ENCODE peak calls at places on chromosomes 4 and X, in nine cellular contexts. One of them, this sample, is unnamed.

GRCh38 chr4:42119916-42120315 is 32.5 kb downstream of the BEND4 start:
- DNase-seq in hepatocyte: no peak
- DNase-seq in A549: no peak
- DNase-seq in astrocyte: no peak
- DNase-seq in RWPE2: no peak
- DNase-seq in neuronal stem cell: no peak
- DNase-seq in breast epithelium: no peak
- DNase-seq in lower lobe of right lung: no peak
- DNase-seq in effector memory CD4-positive, alpha-beta T cell: no peak
- DNase-seq in this sample: no peak

GRCh38 chr4:41865306-41865980 is 69.8 kb upstream of the TMEM33 start:
- DNase-seq in lower lobe of right lung: no peak
- DNase-seq in breast epithelium: no peak
- DNase-seq in effector memory CD4-positive, alpha-beta T cell: no peak
- DNase-seq in RWPE2: no peak
- DNase-seq in astrocyte: no peak
- DNase-seq in neuronal stem cell: no peak
- DNase-seq in A549: no peak
- DNase-seq in hepatocyte: no peak
- DNase-seq in this sample: no peak

GRCh38 chr4:14520171-14520570 is 482.1 kb upstream of the CPEB2 start:
- DNase-seq in breast epithelium: no peak
- DNase-seq in hepatocyte: peak; percentile 7
- DNase-seq in RWPE2: no peak
- DNase-seq in A549: no peak
- DNase-seq in astrocyte: no peak
- DNase-seq in effector memory CD4-positive, alpha-beta T cell: no peak
- DNase-seq in lower lobe of right lung: no peak
- DNase-seq in neuronal stem cell: no peak
- DNase-seq in this sample: no peak

GRCh38 chr4:8332038-8332857 is 62.7 kb downstream of the HTRA3 start:
- DNase-seq in effector memory CD4-positive, alpha-beta T cell: no peak
- DNase-seq in neuronal stem cell: no peak
- DNase-seq in astrocyte: no peak
- DNase-seq in A549: no peak
- DNase-seq in lower lobe of right lung: peak; percentile 34
- DNase-seq in RWPE2: peak; percentile 34
- DNase-seq in hepatocyte: no peak
- DNase-seq in breast epithelium: no peak
- DNase-seq in this sample: peak; percentile 40

GRCh38 chrX:17567173-17567572 is 170.1 kb upstream of the SCML1 start:
- DNase-seq in astrocyte: peak; percentile 59
- DNase-seq in neuronal stem cell: no peak
- DNase-seq in lower lobe of right lung: no peak
- DNase-seq in breast epithelium: no peak
- DNase-seq in hepatocyte: no peak
- DNase-seq in RWPE2: no peak
- DNase-seq in effector memory CD4-positive, alpha-beta T cell: no peak
- DNase-seq in A549: no peak
- DNase-seq in this sample: no peak

GRCh38 chr4:188178276-188178675 is 39.0 kb downstream of the TRIML1 start:
- DNase-seq in effector memory CD4-positive, alpha-beta T cell: no peak
- DNase-seq in breast epithelium: no peak
- DNase-seq in lower lobe of right lung: no peak
- DNase-seq in hepatocyte: no peak
- DNase-seq in neuronal stem cell: no peak
- DNase-seq in A549: no peak
- DNase-seq in RWPE2: no peak
- DNase-seq in astrocyte: no peak
- DNase-seq in this sample: no peak

GRCh38 chrX:119374736-119375135 is 24.4 kb upstream of the SLC25A43 start:
- DNase-seq in neuronal stem cell: no peak
- DNase-seq in hepatocyte: no peak
- DNase-seq in lower lobe of right lung: no peak
- DNase-seq in effector memory CD4-positive, alpha-beta T cell: no peak
- DNase-seq in A549: peak; percentile 33
- DNase-seq in breast epithelium: no peak
- DNase-seq in astrocyte: peak; percentile 53
- DNase-seq in RWPE2: no peak
- DNase-seq in this sample: no peak

GRCh38 chr4:128006592-128006991 is 41.4 kb downstream of the ABHD18 start:
- DNase-seq in RWPE2: no peak
- DNase-seq in neuronal stem cell: no peak
- DNase-seq in effector memory CD4-positive, alpha-beta T cell: no peak
- DNase-seq in lower lobe of right lung: no peak
- DNase-seq in hepatocyte: no peak
- DNase-seq in astrocyte: peak; percentile 12
- DNase-seq in A549: no peak
- DNase-seq in breast epithelium: no peak
- DNase-seq in this sample: no peak

GRCh38 chr4:76311896-76312331 is 5.4 kb downstream of the STBD1 start:
- DNase-seq in effector memory CD4-positive, alpha-beta T cell: no peak
- DNase-seq in astrocyte: no peak
- DNase-seq in RWPE2: no peak
- DNase-seq in A549: no peak
- DNase-seq in breast epithelium: no peak
- DNase-seq in lower lobe of right lung: no peak
- DNase-seq in hepatocyte: peak; percentile 34
- DNase-seq in neuronal stem cell: no peak
- DNase-seq in this sample: no peak

GRCh38 chr4:6693274-6694176 is at the start of gene S100P:
- DNase-seq in breast epithelium: no peak
- DNase-seq in astrocyte: no peak
- DNase-seq in neuronal stem cell: no peak
- DNase-seq in RWPE2: no peak
- DNase-seq in lower lobe of right lung: no peak
- DNase-seq in effector memory CD4-positive, alpha-beta T cell: no peak
- DNase-seq in hepatocyte: peak; percentile 63
- DNase-seq in A549: peak; percentile 67
- DNase-seq in this sample: no peak

GRCh38 chr4:26326791-26327190 is 6.0 kb downstream of the RBPJ start:
- DNase-seq in effector memory CD4-positive, alpha-beta T cell: no peak
- DNase-seq in lower lobe of right lung: no peak
- DNase-seq in A549: no peak
- DNase-seq in breast epithelium: no peak
- DNase-seq in astrocyte: peak; percentile 99
- DNase-seq in neuronal stem cell: no peak
- DNase-seq in RWPE2: no peak
- DNase-seq in hepatocyte: no peak
- DNase-seq in this sample: no peak

GRCh38 chrX:153768311-153769157 is 4.5 kb downstream of the PLXNB3 start:
- DNase-seq in neuronal stem cell: no peak
- DNase-seq in A549: no peak
- DNase-seq in RWPE2: no peak
- DNase-seq in hepatocyte: no peak
- DNase-seq in effector memory CD4-positive, alpha-beta T cell: no peak
- DNase-seq in astrocyte: no peak
- DNase-seq in lower lobe of right lung: peak; percentile 21
- DNase-seq in breast epithelium: no peak
- DNase-seq in this sample: peak; percentile 60

GRCh38 chr4:1323635-1324442 is 23.2 kb upstream of the UVSSA start:
- DNase-seq in neuronal stem cell: no peak
- DNase-seq in RWPE2: peak; percentile 77
- DNase-seq in lower lobe of right lung: no peak
- DNase-seq in astrocyte: peak; percentile 99
- DNase-seq in effector memory CD4-positive, alpha-beta T cell: no peak
- DNase-seq in breast epithelium: no peak
- DNase-seq in A549: peak; percentile 72
- DNase-seq in hepatocyte: no peak
- DNase-seq in this sample: peak; percentile 33

GRCh38 chrX:20594985-20595384 is 328.3 kb upstream of the RPS6KA3 start:
- DNase-seq in breast epithelium: no peak
- DNase-seq in RWPE2: no peak
- DNase-seq in astrocyte: peak; percentile 14
- DNase-seq in hepatocyte: no peak
- DNase-seq in neuronal stem cell: peak; percentile 0
- DNase-seq in A549: peak; percentile 9
- DNase-seq in effector memory CD4-positive, alpha-beta T cell: no peak
- DNase-seq in lower lobe of right lung: no peak
- DNase-seq in this sample: no peak

GRCh38 chr4:67521506-67521905 is 23.8 kb downstream of the CENPC start:
- DNase-seq in astrocyte: no peak
- DNase-seq in lower lobe of right lung: no peak
- DNase-seq in hepatocyte: no peak
- DNase-seq in breast epithelium: no peak
- DNase-seq in effector memory CD4-positive, alpha-beta T cell: no peak
- DNase-seq in A549: no peak
- DNase-seq in RWPE2: no peak
- DNase-seq in neuronal stem cell: no peak
- DNase-seq in this sample: no peak

GRCh38 chrX:9493936-9494335 is 29.1 kb downstream of the TBL1X start:
- DNase-seq in neuronal stem cell: no peak
- DNase-seq in RWPE2: no peak
- DNase-seq in hepatocyte: no peak
- DNase-seq in A549: no peak
- DNase-seq in lower lobe of right lung: no peak
- DNase-seq in breast epithelium: no peak
- DNase-seq in astrocyte: peak; percentile 3
- DNase-seq in effector memory CD4-positive, alpha-beta T cell: no peak
- DNase-seq in this sample: no peak

GRCh38 chrX:45771114-45771513 is 570.4 kb upstream of the DIPK2B start:
- DNase-seq in effector memory CD4-positive, alpha-beta T cell: no peak
- DNase-seq in lower lobe of right lung: no peak
- DNase-seq in RWPE2: peak; percentile 55
- DNase-seq in breast epithelium: no peak
- DNase-seq in A549: peak; percentile 82
- DNase-seq in astrocyte: peak; percentile 93
- DNase-seq in hepatocyte: peak; percentile 68
- DNase-seq in neuronal stem cell: no peak
- DNase-seq in this sample: peak; percentile 12
- H3K4me1 ChIP-seq in effector memory CD4-positive, alpha-beta T cell: peaks cover 10% of the 10 kb centered on the region
- H3K4me1 ChIP-seq in lower lobe of right lung: peaks cover 27% of the 10 kb centered on the region
- H3K4me1 ChIP-seq in RWPE2: peaks cover 41% of the 10 kb centered on the region
- H3K4me1 ChIP-seq in breast epithelium: peaks cover 5% of the 10 kb centered on the region
- H3K4me1 ChIP-seq in A549: peaks cover 64% of the 10 kb centered on the region
- H3K4me1 ChIP-seq in astrocyte: peaks cover 37% of the 10 kb centered on the region
- H3K4me1 ChIP-seq in hepatocyte: peaks cover 9% of the 10 kb centered on the region
- H3K4me1 ChIP-seq in neuronal stem cell: peaks cover 3% of the 10 kb centered on the region
- H3K4me1 ChIP-seq in this sample: no peaks in the 10 kb centered on the region

GRCh38 chr4:80091688-80092087 is 18.7 kb upstream of the ANTXR2 start:
- DNase-seq in RWPE2: no peak
- DNase-seq in lower lobe of right lung: no peak
- DNase-seq in effector memory CD4-positive, alpha-beta T cell: no peak
- DNase-seq in hepatocyte: no peak
- DNase-seq in neuronal stem cell: no peak
- DNase-seq in A549: no peak
- DNase-seq in breast epithelium: no peak
- DNase-seq in astrocyte: no peak
- DNase-seq in this sample: no peak

GRCh38 chr4:80092847-80093246 is 19.8 kb upstream of the ANTXR2 start:
- DNase-seq in lower lobe of right lung: no peak
- DNase-seq in neuronal stem cell: no peak
- DNase-seq in effector memory CD4-positive, alpha-beta T cell: no peak
- DNase-seq in astrocyte: no peak
- DNase-seq in breast epithelium: no peak
- DNase-seq in A549: no peak
- DNase-seq in hepatocyte: no peak
- DNase-seq in RWPE2: no peak
- DNase-seq in this sample: no peak

GRCh38 chr4:80091184-80091583 is 18.2 kb upstream of the ANTXR2 start:
- DNase-seq in effector memory CD4-positive, alpha-beta T cell: no peak
- DNase-seq in hepatocyte: no peak
- DNase-seq in RWPE2: no peak
- DNase-seq in A549: no peak
- DNase-seq in neuronal stem cell: no peak
- DNase-seq in lower lobe of right lung: no peak
- DNase-seq in astrocyte: no peak
- DNase-seq in breast epithelium: no peak
- DNase-seq in this sample: no peak

GRCh38 chr4:80093563-80093962 is 20.5 kb upstream of the ANTXR2 start:
- DNase-seq in breast epithelium: no peak
- DNase-seq in neuronal stem cell: no peak
- DNase-seq in A549: no peak
- DNase-seq in hepatocyte: no peak
- DNase-seq in lower lobe of right lung: no peak
- DNase-seq in RWPE2: no peak
- DNase-seq in effector memory CD4-positive, alpha-beta T cell: no peak
- DNase-seq in astrocyte: no peak
- DNase-seq in this sample: no peak

DNA sequence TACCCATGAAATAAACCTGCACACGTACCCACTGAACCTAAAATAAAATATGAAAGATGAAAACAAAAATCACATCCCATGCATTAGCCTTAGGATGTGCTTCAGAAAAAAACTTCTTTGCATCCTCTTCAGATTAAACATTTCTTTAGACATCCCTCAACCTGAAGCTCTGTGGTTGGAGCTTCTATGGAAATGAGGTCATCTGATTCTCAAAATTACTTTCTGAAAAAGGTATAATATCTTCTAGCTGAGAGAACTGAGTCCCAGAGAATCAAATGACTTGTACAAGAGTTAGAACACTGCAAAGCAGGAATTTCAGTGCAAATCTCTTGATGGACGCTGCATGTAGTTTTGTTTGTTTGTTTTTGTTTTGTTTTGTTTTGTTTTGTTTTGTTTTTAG is 19.1 kb upstream of the ANTXR2 start:
- DNase-seq in hepatocyte: no peak
- DNase-seq in lower lobe of right lung: no peak
- DNase-seq in effector memory CD4-positive, alpha-beta T cell: no peak
- DNase-seq in A549: no peak
- DNase-seq in breast epithelium: no peak
- DNase-seq in RWPE2: no peak
- DNase-seq in neuronal stem cell: no peak
- DNase-seq in astrocyte: no peak
- DNase-seq in this sample: no peak
- H3K4me1 ChIP-seq in hepatocyte: no peaks in the 10 kb centered on the region
- H3K4me1 ChIP-seq in lower lobe of right lung: no peaks in the 10 kb centered on the region
- H3K4me1 ChIP-seq in effector memory CD4-positive, alpha-beta T cell: no peaks in the 10 kb centered on the region
- H3K4me1 ChIP-seq in A549: no peaks in the 10 kb centered on the region
- H3K4me1 ChIP-seq in breast epithelium: no peaks in the 10 kb centered on the region
- H3K4me1 ChIP-seq in RWPE2: no peaks in the 10 kb centered on the region
- H3K4me1 ChIP-seq in neuronal stem cell: no peaks in the 10 kb centered on the region
- H3K4me1 ChIP-seq in astrocyte: no peaks in the 10 kb centered on the region
- H3K4me1 ChIP-seq in this sample: no peaks in the 10 kb centered on the region

DNA sequence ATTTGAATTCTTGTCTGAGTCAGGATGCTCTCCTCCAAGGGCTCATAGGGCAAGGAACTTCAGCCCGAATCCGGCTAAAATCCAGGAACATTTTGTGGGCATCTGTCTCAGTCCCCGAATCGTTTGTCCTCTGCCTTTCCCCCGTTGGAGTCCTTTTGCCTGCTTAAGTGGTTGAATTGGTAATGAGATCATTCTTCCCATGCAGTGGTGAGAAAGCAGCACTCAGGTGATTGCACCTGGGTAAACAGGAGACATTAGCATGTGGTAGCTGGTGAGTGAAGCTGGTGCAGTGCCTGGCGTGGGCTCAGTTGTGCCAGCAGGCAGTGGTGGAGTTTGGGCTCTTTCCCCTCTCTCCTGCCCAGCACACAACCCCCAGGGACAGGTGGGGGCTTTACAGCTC is 61.9 kb upstream of the MTM1 start:
- DNase-seq in effector memory CD4-positive, alpha-beta T cell: no peak
- DNase-seq in hepatocyte: no peak
- DNase-seq in neuronal stem cell: no peak
- DNase-seq in RWPE2: no peak
- DNase-seq in A549: no peak
- DNase-seq in breast epithelium: no peak
- DNase-seq in lower lobe of right lung: no peak
- DNase-seq in astrocyte: no peak
- DNase-seq in this sample: no peak
- H3K4me1 ChIP-seq in effector memory CD4-positive, alpha-beta T cell: no peaks in the 10 kb centered on the region
- H3K4me1 ChIP-seq in hepatocyte: no peaks in the 10 kb centered on the region
- H3K4me1 ChIP-seq in neuronal stem cell: peaks cover 27% of the 10 kb centered on the region
- H3K4me1 ChIP-seq in RWPE2: no peaks in the 10 kb centered on the region
- H3K4me1 ChIP-seq in A549: no peaks in the 10 kb centered on the region
- H3K4me1 ChIP-seq in breast epithelium: no peaks in the 10 kb centered on the region
- H3K4me1 ChIP-seq in lower lobe of right lung: peaks cover 30% of the 10 kb centered on the region
- H3K4me1 ChIP-seq in astrocyte: peaks cover 33% of the 10 kb centered on the region
- H3K4me1 ChIP-seq in this sample: peaks cover 7% of the 10 kb centered on the region

GRCh38 chr4:152359208-152360044 is 176.5 kb downstream of the FBXW7 start:
- DNase-seq in astrocyte: no peak
- DNase-seq in A549: no peak
- DNase-seq in neuronal stem cell: no peak
- DNase-seq in lower lobe of right lung: no peak
- DNase-seq in effector memory CD4-positive, alpha-beta T cell: no peak
- DNase-seq in RWPE2: no peak
- DNase-seq in breast epithelium: no peak
- DNase-seq in hepatocyte: no peak
- DNase-seq in this sample: no peak
- H3K4me1 ChIP-seq in astrocyte: no peaks in the 10 kb centered on the region
- H3K4me1 ChIP-seq in A549: peaks cover 37% of the 10 kb centered on the region
- H3K4me1 ChIP-seq in neuronal stem cell: no peaks in the 10 kb centered on the region
- H3K4me1 ChIP-seq in lower lobe of right lung: peaks cover 18% of the 10 kb centered on the region
- H3K4me1 ChIP-seq in effector memory CD4-positive, alpha-beta T cell: no peaks in the 10 kb centered on the region
- H3K4me1 ChIP-seq in RWPE2: peaks cover 28% of the 10 kb centered on the region
- H3K4me1 ChIP-seq in breast epithelium: no peaks in the 10 kb centered on the region
- H3K4me1 ChIP-seq in hepatocyte: no peaks in the 10 kb centered on the region
- H3K4me1 ChIP-seq in this sample: no peaks in the 10 kb centered on the region

This sample was measured in right cardiac atrium.